ENCODE peak calls at places on chromosome 3, in five cellular contexts. One of them, this sample, is unnamed. For H3K27me3, the result is how much of the 10 kb centered on the place peaks cover.

GRCh38 chr3:146337991-146338390 is 87.1 kb upstream of the PLSCR4 start:
- DNase-seq in body of pancreas: no peak
- DNase-seq in PC-3: no peak
- DNase-seq in tibial nerve: no peak
- DNase-seq in naive thymus-derived CD4-positive, alpha-beta T cell: no peak
- DNase-seq in this sample: no peak

GRCh38 chr3:116897382-116897781 is 187.8 kb downstream of the TUSC7 start:
- DNase-seq in naive thymus-derived CD4-positive, alpha-beta T cell: no peak
- DNase-seq in tibial nerve: no peak
- DNase-seq in PC-3: no peak
- DNase-seq in body of pancreas: no peak
- DNase-seq in this sample: no peak

GRCh38 chr3:42190701-42191442 is 75.1 kb downstream of the CCK start:
- DNase-seq in tibial nerve: peak
- DNase-seq in naive thymus-derived CD4-positive, alpha-beta T cell: peak
- DNase-seq in PC-3: peak
- DNase-seq in body of pancreas: peak
- DNase-seq in this sample: peak

GRCh38 chr3:46552538-46552937 is 13.6 kb downstream of the LRRC2 start:
- DNase-seq in tibial nerve: no peak
- DNase-seq in naive thymus-derived CD4-positive, alpha-beta T cell: no peak
- DNase-seq in body of pancreas: no peak
- DNase-seq in PC-3: no peak
- DNase-seq in this sample: no peak

GRCh38 chr3:65677486-65677885 is 361.2 kb downstream of the MAGI1 start:
- DNase-seq in tibial nerve: no peak
- DNase-seq in body of pancreas: no peak
- DNase-seq in naive thymus-derived CD4-positive, alpha-beta T cell: no peak
- DNase-seq in PC-3: no peak
- DNase-seq in this sample: no peak

GRCh38 chr3:127103116-127103515 is 89.8 kb upstream of the PRR23E start:
- DNase-seq in body of pancreas: no peak
- DNase-seq in naive thymus-derived CD4-positive, alpha-beta T cell: no peak
- DNase-seq in tibial nerve: no peak
- DNase-seq in PC-3: no peak
- DNase-seq in this sample: no peak

GRCh38 chr3:56858331-56858730 is 56.6 kb upstream of the ARHGEF3 start:
- DNase-seq in tibial nerve: no peak
- DNase-seq in PC-3: no peak
- DNase-seq in body of pancreas: no peak
- DNase-seq in naive thymus-derived CD4-positive, alpha-beta T cell: no peak
- DNase-seq in this sample: no peak

GRCh38 chr3:104005815-104006214 is 1360.9 kb upstream of the ALCAM start:
- DNase-seq in naive thymus-derived CD4-positive, alpha-beta T cell: no peak
- DNase-seq in tibial nerve: no peak
- DNase-seq in body of pancreas: no peak
- DNase-seq in PC-3: peak
- DNase-seq in this sample: no peak

GRCh38 chr3:23739536-23739935 is 66.2 kb upstream of the UBE2E1 start:
- DNase-seq in naive thymus-derived CD4-positive, alpha-beta T cell: no peak
- DNase-seq in tibial nerve: no peak
- DNase-seq in PC-3: peak
- DNase-seq in body of pancreas: no peak
- DNase-seq in this sample: no peak

GRCh38 chr3:23738946-23739345 is 66.8 kb upstream of the UBE2E1 start:
- DNase-seq in tibial nerve: no peak
- DNase-seq in PC-3: peak
- DNase-seq in naive thymus-derived CD4-positive, alpha-beta T cell: no peak
- DNase-seq in body of pancreas: no peak
- DNase-seq in this sample: no peak

GRCh38 chr3:23740517-23741402 is 65.0 kb upstream of the UBE2E1 start:
- DNase-seq in body of pancreas: no peak
- DNase-seq in naive thymus-derived CD4-positive, alpha-beta T cell: no peak
- DNase-seq in PC-3: peak
- DNase-seq in tibial nerve: no peak
- DNase-seq in this sample: no peak

GRCh38 chr3:23743141-23743784 is 62.5 kb upstream of the UBE2E1 start:
- DNase-seq in tibial nerve: no peak
- DNase-seq in naive thymus-derived CD4-positive, alpha-beta T cell: no peak
- DNase-seq in PC-3: peak
- DNase-seq in body of pancreas: no peak
- DNase-seq in this sample: no peak

DNA sequence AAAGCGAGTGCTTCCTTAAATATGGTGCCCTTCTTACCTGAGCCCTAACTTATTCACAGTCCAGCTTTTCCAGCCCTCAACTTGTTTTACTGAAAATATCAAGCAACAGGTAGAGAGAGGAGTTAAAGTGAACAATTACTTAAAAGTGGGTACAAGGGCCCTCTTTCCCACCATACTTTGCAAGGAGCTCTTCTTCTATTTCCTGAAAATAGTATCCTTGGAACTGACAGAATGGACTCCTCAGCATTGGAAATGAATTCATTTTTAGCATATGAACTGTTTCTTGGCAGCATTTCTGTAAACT is 64.4 kb upstream of the UBE2E1 start:
- DNase-seq in tibial nerve: no peak
- DNase-seq in naive thymus-derived CD4-positive, alpha-beta T cell: no peak
- DNase-seq in PC-3: no peak
- DNase-seq in body of pancreas: no peak
- DNase-seq in this sample: no peak
- H3K27me3 ChIP-seq in tibial nerve: under half
- H3K27me3 ChIP-seq in naive thymus-derived CD4-positive, alpha-beta T cell: under half
- H3K27me3 ChIP-seq in PC-3: under half
- H3K27me3 ChIP-seq in body of pancreas: under half
- H3K27me3 ChIP-seq in this sample: under half

GRCh38 chr3:137764001-137764433 is at the start of gene SOX14:
- DNase-seq in body of pancreas: peak
- DNase-seq in tibial nerve: no peak
- DNase-seq in naive thymus-derived CD4-positive, alpha-beta T cell: no peak
- DNase-seq in PC-3: no peak
- DNase-seq in this sample: no peak

GRCh38 chr3:137763594-137763938 is 549 bp upstream of the SOX14 start:
- DNase-seq in naive thymus-derived CD4-positive, alpha-beta T cell: no peak
- DNase-seq in PC-3: no peak
- DNase-seq in body of pancreas: no peak
- DNase-seq in tibial nerve: no peak
- DNase-seq in this sample: no peak

GRCh38 chr3:137766069-137766960 is 2.2 kb downstream of the SOX14 start:
- DNase-seq in naive thymus-derived CD4-positive, alpha-beta T cell: no peak
- DNase-seq in tibial nerve: no peak
- DNase-seq in body of pancreas: no peak
- DNase-seq in PC-3: no peak
- DNase-seq in this sample: no peak

GRCh38 chr3:137764563-137765309 is 621 bp downstream of the SOX14 start:
- DNase-seq in tibial nerve: no peak
- DNase-seq in PC-3: no peak
- DNase-seq in naive thymus-derived CD4-positive, alpha-beta T cell: no peak
- DNase-seq in body of pancreas: no peak
- DNase-seq in this sample: no peak

DNA sequence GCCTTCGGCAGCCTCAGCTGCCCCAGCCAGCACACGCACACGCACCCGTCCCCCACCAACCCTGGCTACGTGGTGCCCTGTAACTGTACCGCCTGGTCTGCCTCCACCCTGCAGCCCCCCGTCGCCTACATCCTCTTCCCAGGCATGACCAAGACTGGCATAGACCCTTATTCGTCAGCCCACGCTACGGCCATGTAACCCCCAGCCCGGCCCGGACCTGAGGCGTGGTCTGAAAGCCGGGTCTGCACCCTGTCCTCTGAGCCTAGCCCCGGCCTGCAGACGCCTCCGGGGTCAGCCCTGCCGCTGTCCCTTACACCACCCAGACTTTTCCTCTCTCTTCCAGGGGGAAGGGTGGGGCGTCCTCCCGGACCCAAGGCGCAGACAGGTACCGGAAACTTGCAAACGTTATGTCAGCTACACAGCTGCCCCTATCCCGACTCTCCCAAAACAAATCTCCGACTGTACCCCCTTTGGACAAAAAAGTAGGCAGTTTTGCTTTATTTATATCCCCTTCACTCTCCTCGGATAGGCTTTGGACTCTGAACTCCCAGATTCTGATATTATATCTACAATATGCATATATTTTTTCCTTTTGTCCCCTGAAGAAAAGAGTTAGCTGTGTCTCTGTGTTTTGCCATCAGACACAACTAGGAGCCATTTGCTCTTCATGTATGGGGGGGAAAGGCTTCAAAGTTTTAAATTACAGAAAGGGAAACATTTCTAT is 1.4 kb downstream of the SOX14 start:
- DNase-seq in tibial nerve: no peak
- DNase-seq in body of pancreas: no peak
- DNase-seq in naive thymus-derived CD4-positive, alpha-beta T cell: no peak
- DNase-seq in PC-3: no peak
- DNase-seq in this sample: no peak
- H3K27me3 ChIP-seq in tibial nerve: half or more
- H3K27me3 ChIP-seq in body of pancreas: half or more
- H3K27me3 ChIP-seq in naive thymus-derived CD4-positive, alpha-beta T cell: under half
- H3K27me3 ChIP-seq in PC-3: half or more
- H3K27me3 ChIP-seq in this sample: under half

GRCh38 chr3:123348471-123349200 is 100.3 kb downstream of the ADCY5 start:
- DNase-seq in body of pancreas: no peak
- DNase-seq in PC-3: no peak
- DNase-seq in tibial nerve: no peak
- DNase-seq in naive thymus-derived CD4-positive, alpha-beta T cell: no peak
- DNase-seq in this sample: no peak

GRCh38 chr3:123347691-123348264 is 101.1 kb downstream of the ADCY5 start:
- DNase-seq in body of pancreas: no peak
- DNase-seq in naive thymus-derived CD4-positive, alpha-beta T cell: no peak
- DNase-seq in tibial nerve: no peak
- DNase-seq in PC-3: peak
- DNase-seq in this sample: no peak

GRCh38 chr3:123349566-123350450 is 99.1 kb downstream of the ADCY5 start:
- DNase-seq in body of pancreas: no peak
- DNase-seq in tibial nerve: no peak
- DNase-seq in PC-3: no peak
- DNase-seq in naive thymus-derived CD4-positive, alpha-beta T cell: no peak
- DNase-seq in this sample: no peak

GRCh38 chr3:123350971-123351370 is 97.9 kb downstream of the ADCY5 start:
- DNase-seq in naive thymus-derived CD4-positive, alpha-beta T cell: no peak
- DNase-seq in body of pancreas: no peak
- DNase-seq in tibial nerve: no peak
- DNase-seq in PC-3: no peak
- DNase-seq in this sample: no peak

DNA sequence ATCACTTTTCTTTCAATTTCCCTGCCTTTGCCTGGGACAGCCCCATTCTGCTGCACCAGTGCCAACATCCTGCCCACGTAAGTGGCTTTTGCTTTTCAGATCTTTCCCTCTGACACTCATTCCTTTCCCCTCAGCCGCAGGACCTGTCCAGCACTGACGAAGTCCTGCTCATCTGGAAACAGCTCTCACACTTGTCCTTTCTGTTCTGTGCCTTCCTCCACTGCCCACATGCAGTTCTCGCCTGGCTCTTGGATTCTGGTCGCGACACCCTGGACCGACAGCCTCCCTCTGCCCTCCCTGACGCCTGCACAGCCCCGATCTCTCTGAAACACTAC is 99.7 kb downstream of the ADCY5 start:
- DNase-seq in tibial nerve: no peak
- DNase-seq in body of pancreas: no peak
- DNase-seq in PC-3: peak
- DNase-seq in naive thymus-derived CD4-positive, alpha-beta T cell: no peak
- DNase-seq in this sample: no peak
- H3K27me3 ChIP-seq in tibial nerve: under half
- H3K27me3 ChIP-seq in body of pancreas: under half
- H3K27me3 ChIP-seq in PC-3: under half
- H3K27me3 ChIP-seq in naive thymus-derived CD4-positive, alpha-beta T cell: under half
- H3K27me3 ChIP-seq in this sample: under half

DNA sequence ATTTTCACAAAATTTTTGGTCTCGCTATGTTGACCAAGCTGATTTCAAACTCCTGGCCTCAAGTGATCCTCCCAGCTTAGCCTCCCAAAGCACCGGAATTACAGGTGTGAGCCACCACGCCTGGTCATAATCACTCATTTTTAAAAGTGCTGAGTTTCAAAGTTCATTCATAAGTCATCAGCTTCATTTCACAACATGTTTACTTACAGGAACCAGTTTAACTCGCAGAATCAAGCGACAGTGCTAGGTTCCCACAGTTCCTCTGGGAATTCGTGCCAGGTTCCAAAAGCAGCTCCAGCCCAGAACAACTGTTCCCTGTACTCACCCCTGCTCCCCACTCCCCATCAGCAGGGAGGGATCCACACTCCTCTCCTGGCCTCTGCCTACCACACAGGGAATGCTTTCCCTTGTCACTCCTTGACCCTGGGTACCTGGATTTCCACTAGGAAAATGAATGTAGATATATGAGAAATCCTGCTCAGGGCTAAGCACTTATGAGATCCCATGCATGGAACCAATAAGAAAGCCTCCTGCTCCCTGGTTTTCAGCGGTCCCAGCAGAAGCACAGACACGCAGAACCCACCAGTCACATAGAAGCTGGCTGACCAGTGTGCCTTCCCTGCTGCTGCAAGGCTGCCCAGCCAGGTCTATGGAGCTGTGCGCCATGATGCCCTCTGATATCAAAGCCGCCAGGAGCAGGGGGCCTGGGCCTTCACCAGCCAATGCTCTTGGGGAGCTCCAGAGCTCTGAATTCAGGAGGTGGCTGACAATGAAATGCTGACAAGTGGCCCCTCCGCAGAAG is 72.3 kb downstream of the ITGB5 start:
- DNase-seq in body of pancreas: peak
- DNase-seq in PC-3: peak
- DNase-seq in tibial nerve: no peak
- DNase-seq in naive thymus-derived CD4-positive, alpha-beta T cell: no peak
- DNase-seq in this sample: no peak
- H3K27me3 ChIP-seq in body of pancreas: under half
- H3K27me3 ChIP-seq in PC-3: under half
- H3K27me3 ChIP-seq in tibial nerve: under half
- H3K27me3 ChIP-seq in naive thymus-derived CD4-positive, alpha-beta T cell: under half
- H3K27me3 ChIP-seq in this sample: under half

DNA sequence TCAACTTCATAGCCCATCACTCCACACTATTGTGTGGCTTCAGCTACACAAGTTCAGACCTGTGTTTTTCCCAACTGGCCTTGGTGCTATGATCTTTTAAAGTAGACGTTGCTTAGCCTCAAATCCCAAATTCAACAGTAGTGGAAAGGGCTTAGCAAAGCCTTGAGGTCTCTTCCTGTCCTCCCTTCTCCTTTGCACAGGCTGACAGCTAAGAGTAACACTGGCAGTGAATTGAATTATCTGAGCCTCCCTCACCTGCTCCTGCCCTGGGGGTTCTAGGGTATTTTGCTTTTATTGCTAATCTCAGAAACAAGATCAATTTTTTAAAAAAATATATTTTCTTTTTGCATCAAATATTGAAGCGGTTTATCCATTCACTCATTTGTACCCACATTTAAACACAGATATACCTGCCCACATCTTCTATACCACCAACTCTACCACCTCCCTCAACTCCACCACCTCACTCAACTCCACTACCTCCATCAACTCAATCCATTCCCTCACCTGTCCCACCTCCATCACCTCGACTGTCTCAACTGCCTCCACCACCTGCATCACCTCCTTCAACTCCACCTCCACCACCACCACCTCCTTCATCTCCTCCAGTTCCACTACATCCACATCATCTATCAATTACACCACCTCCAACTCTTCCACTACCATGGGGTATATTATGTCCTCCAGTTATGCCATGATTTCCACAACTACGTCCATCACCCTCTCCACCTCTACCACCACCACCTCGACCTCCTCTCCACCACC is 10.1 kb upstream of the FGD5 start:
- DNase-seq in body of pancreas: no peak
- DNase-seq in PC-3: no peak
- DNase-seq in tibial nerve: no peak
- DNase-seq in naive thymus-derived CD4-positive, alpha-beta T cell: no peak
- DNase-seq in this sample: no peak
- H3K27me3 ChIP-seq in body of pancreas: under half
- H3K27me3 ChIP-seq in PC-3: under half
- H3K27me3 ChIP-seq in tibial nerve: under half
- H3K27me3 ChIP-seq in naive thymus-derived CD4-positive, alpha-beta T cell: under half
- H3K27me3 ChIP-seq in this sample: under half